ENCODE peak calls at places on chromosome 20, in four cellular contexts. J is T-helper 9 cell, R is hippocampal formation, V is SHP77 treated with DMSO at 0.1 percent for 48 hours. E is an unnamed sample.

GRCh38 chr20:64106435-64106961 is 867 bp downstream of the NPBWR2 start:
- DNase-seq in J (no peak), R (no peak), V (no peak), E (no peak)

GRCh38 chr20:38125157-38126056 is 39.7 kb downstream of the TGM2 start:
- DNase-seq in J (no peak), R (no peak), V (peak; percentile 88), E (no peak)

GRCh38 chr20:62156592-62157386 is 13.2 kb downstream of the SS18L1 start:
- DNase-seq in J (peak; percentile 65), R (no peak), V (peak; percentile 39), E (peak; percentile 99)

GRCh38 chr20:57089701-57090144 is 176.7 kb downstream of the BMP7 start:
- DNase-seq in J (peak; percentile 28), R (peak; percentile 18), V (peak; percentile 23), E (peak; percentile 83)

GRCh38 chr20:58238490-58238889 is 10.0 kb upstream of the ANKRD60 start:
- DNase-seq in J (no peak), R (no peak), V (no peak), E (no peak)

GRCh38 chr20:48621256-48622078 is 206.3 kb downstream of the PREX1 start:
- DNase-seq in J (no peak), R (no peak), V (no peak), E (no peak)

GRCh38 chr20:58571942-58572666 is 56.9 kb upstream of the APCDD1L start:
- DNase-seq in J (no peak), R (no peak), V (no peak), E (no peak)

GRCh38 chr20:5078399-5078958 is 41.3 kb downstream of the PCNA start:
- DNase-seq in J (peak; percentile 48), R (no peak), V (no peak), E (no peak)

GRCh38 chr20:35010405-35011192 is 54.9 kb downstream of the MYH7B start:
- DNase-seq in J (no peak), R (no peak), V (no peak), E (no peak)

GRCh38 chr20:9576695-9577094 is 62.3 kb downstream of the LAMP5 start:
- DNase-seq in J (no peak), R (no peak), V (no peak), E (no peak)

GRCh38 chr20:48230251-48230650 is 445.0 kb upstream of the SULF2 start:
- DNase-seq in J (no peak), R (no peak), V (no peak), E (no peak)

GRCh38 chr20:37315293-37316110 is 26.0 kb downstream of the MANBAL start:
- DNase-seq in J (no peak), R (no peak), V (no peak), E (no peak)

GRCh38 chr20:48791014-48791413 is 36.8 kb downstream of the PREX1 start:
- DNase-seq in J (no peak), R (no peak), V (peak; percentile 89), E (no peak)

GRCh38 chr20:63686492-63687321 is 9.7 kb upstream of the TNFRSF6B start:
- DNase-seq in J (no peak), R (no peak), V (no peak), E (no peak)

GRCh38 chr20:46151936-46152335 is 33.8 kb downstream of the CD40 start:
- DNase-seq in J (no peak), R (no peak), V (no peak), E (peak; percentile 78)

GRCh38 chr20:2911200-2911599 is 37.9 kb downstream of the PTPRA start:
- DNase-seq in J (no peak), R (no peak), V (no peak), E (no peak)

GRCh38 chr20:47273591-47274235 is 82.8 kb downstream of the ZMYND8 start:
- DNase-seq in J (no peak), R (no peak), V (no peak), E (no peak)

GRCh38 chr20:9342651-9343050 is 171.7 kb upstream of the LAMP5 start:
- DNase-seq in J (no peak), R (no peak), V (no peak), E (no peak)

GRCh38 chr20:51492167-51493092 is 50.1 kb downstream of the NFATC2 start:
- DNase-seq in J (no peak), R (no peak), V (no peak), E (no peak)

GRCh38 chr20:22728146-22728745 is 143.9 kb upstream of the FOXA2 start:
- DNase-seq in J (no peak), R (no peak), V (no peak), E (no peak)

GRCh38 chr20:45489083-45489531 is 19.6 kb downstream of the WFDC2 start:
- DNase-seq in J (no peak), R (no peak), V (no peak), E (no peak)

GRCh38 chr20:34185766-34186620 is 55.2 kb upstream of the ASIP start:
- DNase-seq in J (no peak), R (no peak), V (no peak), E (no peak)

GRCh38 chr20:24289737-24290481 is 179.5 kb upstream of the SYNDIG1 start:
- DNase-seq in J (no peak), R (peak; percentile 7), V (no peak), E (no peak)

GRCh38 chr20:17827759-17828559 is 128.2 kb downstream of the BANF2 start:
- DNase-seq in J (no peak), R (no peak), V (no peak), E (no peak)

GRCh38 chr20:50089140-50089786 is 23.7 kb downstream of the UBE2V1 start:
- DNase-seq in J (no peak), R (peak; percentile 9), V (no peak), E (no peak)